ENCODE peak calls at places on chromosome 12, in ten cellular contexts. I is left ventricle myocardium inferior; F is upper lobe of right lung; L is M059J; Z is B cell; H is NCI-H1105; R is RCC 7860; B is GM18507; M is activated CD4-positive, alpha-beta memory T cell treated with anti-CD3 and anti-CD28 coated beads for 36 hours; Y is activated T-helper 1 cell treated with anti-CD3 and anti-CD28 coated beads, Interleukin-12 subunit alpha, Interleukin-12 subunit beta, Interleukin-2, Interleukin-4 antibody, amounts not matched to agents 30 ng/mL and 10 ng/mL and 1 ng/mL, durations not matched to agents 14 hours and 24 hours and 36 hours. W is an unnamed sample.

GRCh38 chr12:93335603-93336162 is 42.0 kb upstream of the NUDT4 start:
- DNase-seq in Y (no peak), B (no peak), M (no peak), F (no peak), Z (no peak), I (no peak), H (no peak), R (no peak), L (no peak), W (no peak)

GRCh38 chr12:61993734-61994345 is 266.4 kb upstream of the USP15 start:
- DNase-seq in B (no peak), F (no peak), R (no peak), I (no peak), L (peak), Z (no peak), M (no peak), Y (no peak), H (no peak), W (no peak)

GRCh38 chr12:29660847-29661246 is 122.9 kb downstream of the TMTC1 start:
- DNase-seq in I (no peak), Z (no peak), L (no peak), F (no peak), Y (no peak), B (no peak), R (no peak), H (no peak), M (no peak), W (no peak)

GRCh38 chr12:29216266-29216665 is 67.2 kb downstream of the FAR2 start:
- DNase-seq in M (no peak), H (no peak), F (no peak), L (no peak), B (no peak), R (no peak), I (no peak), Y (no peak), Z (no peak), W (no peak)

GRCh38 chr12:49783917-49784676 is 42.7 kb downstream of the TMBIM6 start:
- DNase-seq in B (no peak), M (no peak), L (peak), I (no peak), Y (no peak), H (no peak), Z (no peak), R (no peak), F (no peak), W (peak)

GRCh38 chr12:59820594-59821011 is 224.8 kb downstream of the SLC16A7 start:
- DNase-seq in L (peak), I (no peak), H (no peak), M (no peak), Z (no peak), R (no peak), Y (no peak), B (no peak), F (no peak), W (no peak)

GRCh38 chr12:122001379-122002209 is 20.1 kb upstream of the BCL7A start:
- DNase-seq in F (no peak), B (no peak), I (no peak), Y (no peak), Z (no peak), M (no peak), R (no peak), L (no peak), H (peak), W (no peak)

GRCh38 chr12:71684081-71684480 is 1.8 kb upstream of the TMEM19 start:
- DNase-seq in H (no peak), R (no peak), Y (no peak), F (no peak), B (no peak), Z (no peak), L (no peak), I (no peak), M (no peak), W (no peak)

GRCh38 chr12:77947326-77947725 is 116.6 kb downstream of the NAV3 start:
- DNase-seq in B (no peak), M (no peak), H (no peak), F (no peak), R (peak), L (peak), Y (no peak), Z (no peak), I (no peak), W (no peak)

GRCh38 chr12:123471374-123472068 is 13.6 kb downstream of the SNRNP35 start:
- DNase-seq in H (no peak), B (no peak), Z (peak), M (no peak), F (no peak), I (peak), L (peak), Y (no peak), R (no peak), W (peak)

GRCh38 chr12:57340104-57340503 is 89.1 kb upstream of the STAC3 start:
- DNase-seq in M (no peak), I (peak), B (no peak), F (no peak), Y (no peak), H (no peak), L (peak), R (no peak), Z (no peak), W (peak)